ENCODE peak calls at places on chromosomes 1 and 21, in seven cellular contexts. X is endodermal cell; B is CD8-positive, alpha-beta T cell; Y is adrenal gland; L is RWPE2; P is stomach; C is GM12878. O is an unnamed sample. For H3K4me1, the result is how much of the 10 kb centered on the place peaks cover.

GRCh38 chr21:41878831-41879189 is 334 bp downstream of the PRDM15 start:
- DNase-seq in X (peak), B (peak), Y (peak), L (no peak), P (peak), C (no peak), O (peak)

GRCh38 chr21:46377789-46378188 is 53.8 kb downstream of the PCNT start:
- DNase-seq in X (no peak), B (no peak), Y (no peak), L (no peak), P (no peak), C (no peak), O (peak)

GRCh38 chr1:90973897-90974798 is 47.7 kb downstream of the ZNF644 start:
- DNase-seq in X (no peak), B (no peak), Y (no peak), L (no peak), P (no peak), C (no peak), O (peak)

GRCh38 chr21:35503646-35504045 is 454.5 kb upstream of the RUNX1 start:
- DNase-seq in X (peak), B (peak), Y (no peak), L (no peak), P (no peak), C (no peak), O (no peak)

GRCh38 chr1:219298581-219299148 is 125.0 kb downstream of the LYPLAL1 start:
- DNase-seq in X (no peak), B (no peak), Y (no peak), L (no peak), P (no peak), C (no peak), O (no peak)

GRCh38 chr1:54965624-54966340 is 14.6 kb upstream of the TMEM61 start:
- DNase-seq in X (peak), B (no peak), Y (peak), L (no peak), P (peak), C (peak), O (peak)

GRCh38 chr1:65431111-65431705 is 10.7 kb downstream of the LEPR start:
- DNase-seq in X (no peak), B (no peak), Y (no peak), L (no peak), P (no peak), C (no peak), O (no peak)

GRCh38 chr1:109468903-109469302 is 2.6 kb downstream of the SYPL2 start:
- DNase-seq in X (no peak), B (no peak), Y (no peak), L (no peak), P (no peak), C (no peak), O (no peak)

GRCh38 chr1:107702946-107703571 is 261.9 kb downstream of the VAV3 start:
- DNase-seq in X (no peak), B (no peak), Y (no peak), L (no peak), P (no peak), C (no peak), O (no peak)

GRCh38 chr21:45598109-45598508 is 45.4 kb upstream of the PCBP3 start:
- DNase-seq in X (no peak), B (no peak), Y (no peak), L (peak), P (no peak), C (no peak), O (no peak)

GRCh38 chr1:29687166-29687565 is 450.8 kb downstream of the PTPRU start:
- DNase-seq in X (no peak), B (no peak), Y (no peak), L (no peak), P (no peak), C (no peak), O (no peak)

GRCh38 chr1:18738126-18738525 is 107.5 kb downstream of the PAX7 start:
- DNase-seq in X (peak), B (no peak), Y (no peak), L (peak), P (no peak), C (no peak), O (no peak)

GRCh38 chr1:157113116-157113515 is 13.5 kb upstream of the ETV3L start:
- DNase-seq in X (no peak), B (no peak), Y (no peak), L (no peak), P (no peak), C (no peak), O (no peak)

GRCh38 chr21:38810034-38810825 is 4.5 kb downstream of the ETS2 start:
- DNase-seq in X (no peak), B (no peak), Y (no peak), L (no peak), P (no peak), C (no peak), O (no peak)

GRCh38 chr1:13737388-13737787 is 37.4 kb downstream of the PRDM2 start:
- DNase-seq in X (no peak), B (no peak), Y (no peak), L (no peak), P (no peak), C (no peak), O (no peak)

GRCh38 chr1:201896951-201897391 is 8.3 kb downstream of the SHISA4 start:
- DNase-seq in X (no peak), B (no peak), Y (no peak), L (no peak), P (no peak), C (no peak), O (peak)

GRCh38 chr1:99558539-99558938 is 87.4 kb upstream of the PALMD start:
- DNase-seq in X (no peak), B (no peak), Y (no peak), L (no peak), P (no peak), C (no peak), O (no peak)

GRCh38 chr1:61244114-61244513 is 161.8 kb downstream of the NFIA start:
- DNase-seq in X (no peak), B (no peak), Y (no peak), L (no peak), P (no peak), C (no peak), O (no peak)

GRCh38 chr1:61445269-61445825 is 279.6 kb downstream of the TM2D1 start:
- DNase-seq in X (no peak), B (no peak), Y (no peak), L (no peak), P (no peak), C (no peak), O (peak)

GRCh38 chr21:46410516-46410915 is 48.2 kb upstream of the DIP2A start:
- DNase-seq in X (no peak), B (no peak), Y (no peak), L (no peak), P (no peak), C (no peak), O (no peak)

GRCh38 chr1:198291924-198292323 is 135.1 kb downstream of the NEK7 start:
- DNase-seq in X (no peak), B (no peak), Y (no peak), L (no peak), P (no peak), C (no peak), O (no peak)

GRCh38 chr1:11062965-11063401 is 3.2 kb upstream of the SRM start:
- DNase-seq in X (no peak), B (no peak), Y (no peak), L (peak), P (no peak), C (peak), O (no peak)

GRCh38 chr21:41402231-41402630 is 23.8 kb upstream of the MX1 start:
- DNase-seq in X (no peak), B (no peak), Y (no peak), L (no peak), P (no peak), C (no peak), O (no peak)

GRCh38 chr1:203306970-203307541 is 1.7 kb downstream of the BTG2 start:
- DNase-seq in X (peak), B (peak), Y (no peak), L (no peak), P (peak), C (no peak), O (no peak)

GRCh38 chr1:36014722-36015220 is 69.1 kb upstream of the TEKT2 start:
- DNase-seq in X (no peak), B (no peak), Y (no peak), L (no peak), P (no peak), C (no peak), O (no peak)

GRCh38 chr1:1376551-1377226 is 1.7 kb upstream of the AURKAIP1 start:
- DNase-seq in X (no peak), B (no peak), Y (no peak), L (no peak), P (no peak), C (no peak), O (no peak)

GRCh38 chr1:31897534-31898100 is 40.6 kb downstream of the PTP4A2 start:
- DNase-seq in X (no peak), B (no peak), Y (no peak), L (no peak), P (no peak), C (no peak), O (peak)

GRCh38 chr21:45050786-45051489 is 23.4 kb upstream of the ADARB1 start:
- DNase-seq in X (no peak), B (no peak), Y (no peak), L (no peak), P (no peak), C (no peak), O (no peak)

DNA sequence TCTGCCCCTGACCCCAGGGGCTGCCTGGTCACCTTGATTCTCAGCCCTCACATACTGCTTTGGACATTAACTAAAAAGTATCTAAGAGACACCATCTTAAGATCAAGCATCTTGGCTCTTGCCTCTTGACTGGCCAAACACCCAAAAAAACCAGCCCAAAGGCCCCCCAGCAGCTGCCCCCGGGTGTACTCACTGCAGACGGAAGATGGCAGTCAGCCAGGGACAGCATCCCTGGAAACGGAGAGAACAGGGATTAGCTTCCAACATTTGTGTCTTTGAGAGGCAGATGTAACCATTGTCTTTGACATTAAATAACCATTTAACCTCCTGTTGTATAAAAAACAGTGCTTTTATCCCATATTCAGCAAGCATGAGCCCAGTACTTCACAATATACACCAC is 11.3 kb downstream of the TMEM63A start:
- DNase-seq in X (no peak), B (no peak), Y (no peak), L (no peak), P (no peak), C (no peak), O (no peak)
- H3K27ac ChIP-seq in X (no peak), B (no peak), Y (no peak), L (no peak), P (no peak), C (no peak), O (no peak)

DNA sequence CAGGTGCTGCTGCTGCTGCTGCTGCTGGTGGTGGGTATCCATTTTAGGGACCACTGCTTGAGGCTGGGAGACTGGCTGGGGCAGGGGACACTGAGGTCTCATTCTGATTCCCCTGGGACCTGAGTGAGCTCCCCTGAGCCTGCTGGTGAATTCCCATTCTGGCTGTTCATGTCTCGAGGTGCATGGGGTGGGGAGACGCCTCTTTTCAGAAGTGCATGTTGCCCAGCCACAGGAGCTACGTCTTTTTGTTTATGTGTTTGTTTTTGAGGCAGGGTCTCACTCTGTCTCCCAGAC is 133.4 kb downstream of the RHOU start:
- DNase-seq in X (no peak), B (no peak), Y (no peak), L (no peak), P (no peak), C (no peak), O (no peak)
- H3K4me1 ChIP-seq in X (under half), B (under half), Y (under half), L (under half), P (under half), C (under half), O (under half)

DNA sequence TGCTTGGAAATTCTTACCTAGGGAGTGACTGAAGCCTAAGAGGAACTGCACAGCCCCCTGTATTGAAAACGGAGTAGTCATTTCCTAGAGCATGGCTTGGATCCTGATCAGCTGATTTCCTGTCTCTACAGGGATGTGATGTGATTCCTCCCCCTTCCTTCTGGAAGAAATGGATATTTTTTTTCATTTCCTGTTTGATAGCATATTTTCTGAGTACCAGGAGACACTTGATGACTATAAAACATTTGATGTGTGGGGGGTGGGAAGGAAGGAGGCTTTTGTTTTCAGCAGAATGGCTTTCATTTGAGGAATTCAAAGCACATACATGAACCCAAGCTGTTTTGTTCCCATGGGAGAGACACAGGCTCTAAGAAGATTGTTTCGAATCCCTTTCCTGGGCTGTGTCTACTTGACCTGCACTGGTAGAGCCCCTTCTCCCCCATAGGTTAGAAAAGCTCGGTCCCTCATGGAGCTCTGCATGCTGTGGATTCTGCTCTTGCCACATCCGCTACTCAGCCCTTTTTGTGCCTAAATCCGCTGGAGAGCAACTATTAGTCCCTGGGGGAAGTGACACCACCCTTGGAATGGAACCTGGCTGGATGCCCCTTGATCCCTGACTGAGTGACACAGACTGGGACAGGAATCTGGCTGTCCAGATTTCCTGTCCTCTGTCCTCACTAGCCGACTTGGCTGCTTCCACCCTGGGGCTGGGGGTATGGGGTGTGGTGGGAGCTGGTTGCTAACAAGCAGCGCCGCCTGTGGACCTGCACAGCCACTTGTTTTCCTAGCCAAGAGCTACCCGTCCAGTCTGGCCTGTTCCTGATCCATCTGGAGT is 71.8 kb upstream of the MACF1 start:
- DNase-seq in X (peak), B (no peak), Y (peak), L (peak), P (peak), C (no peak), O (peak)
- TF ChIP-seq CTCF in X (peak), B (no peak), Y (no peak), L (peak), P (no peak), C (no peak), O (peak)

GRCh38 chr1:25694167-25694566 is 77.6 kb downstream of the MAN1C1 start:
- DNase-seq in X (no peak), B (no peak), Y (peak), L (no peak), P (no peak), C (no peak), O (no peak)
- H3K27ac ChIP-seq in X (peak), B (no peak), Y (peak), L (no peak), P (peak), C (no peak), O (no peak)

GRCh38 chr1:87437663-87438295 is 109.1 kb downstream of the LMO4 start:
- DNase-seq in X (no peak), B (no peak), Y (no peak), L (no peak), P (no peak), C (no peak), O (no peak)
- H3K4me1 ChIP-seq in X (under half), B (under half), Y (under half), L (under half), P (under half), C (under half), O (under half)

GRCh38 chr1:23485002-23485332 is 988 bp upstream of the ASAP3 start:
- DNase-seq in X (no peak), B (no peak), Y (no peak), L (no peak), P (no peak), C (no peak), O (no peak)

GRCh38 chr1:23483327-23484252 is at the start of gene ASAP3:
- DNase-seq in X (peak), B (no peak), Y (peak), L (no peak), P (peak), C (no peak), O (no peak)

GRCh38 chr1:23481026-23481597 is 2.9 kb downstream of the ASAP3 start:
- DNase-seq in X (no peak), B (no peak), Y (no peak), L (no peak), P (no peak), C (no peak), O (no peak)

GRCh38 chr1:23481904-23482303 is 2.1 kb downstream of the ASAP3 start:
- DNase-seq in X (no peak), B (no peak), Y (no peak), L (no peak), P (no peak), C (no peak), O (no peak)

GRCh38 chr1:23484253-23485001 is 448 bp upstream of the ASAP3 start:
- DNase-seq in X (peak), B (peak), Y (peak), L (peak), P (peak), C (peak), O (peak)
- TF ChIP-seq CTCF in X (no peak), B (no peak), Y (no peak), L (no peak), P (no peak), C (no peak), O (no peak)

GRCh38 chr1:39001516-39002389 is 10.7 kb downstream of the AKIRIN1 start:
- DNase-seq in X (no peak), B (no peak), Y (no peak), L (no peak), P (no peak), C (no peak), O (peak)
- H3K27ac ChIP-seq in X (no peak), B (no peak), Y (no peak), L (no peak), P (no peak), C (no peak), O (no peak)

O was measured in foreskin keratinocyte.